ENCODE peak calls at places on chromosomes 6 and 20, in nine cellular contexts. F, P, D, Q, L, U, V, T and O are unnamed samples. For H3K4me1, the result is how much of the 10 kb centered on the place peaks cover.

GRCh38 chr20:12395404-12396159 is 477.9 kb downstream of the BTBD3 start:
- DNase-seq in F (no peak), P (no peak), D (peak), Q (no peak), L (no peak), U (no peak), V (no peak), T (no peak), O (no peak)

GRCh38 chr20:53399592-53400335 is 193.9 kb downstream of the ZNF217 start:
- DNase-seq in F (no peak), P (no peak), D (no peak), Q (no peak), L (no peak), U (no peak), V (no peak), T (no peak), O (no peak)

GRCh38 chr6:82072113-82072512 is 175.4 kb downstream of the IBTK start:
- DNase-seq in F (no peak), P (no peak), D (no peak), Q (no peak), L (no peak), U (no peak), V (no peak), T (no peak), O (no peak)

GRCh38 chr6:54717849-54718455 is 128.6 kb upstream of the FAM83B start:
- DNase-seq in F (peak), P (peak), D (peak), Q (peak), L (no peak), U (peak), V (no peak), T (peak), O (peak)

GRCh38 chr20:25364879-25365699 is 25.5 kb downstream of the ABHD12 start:
- DNase-seq in F (no peak), P (no peak), D (no peak), Q (no peak), L (no peak), U (no peak), V (no peak), T (no peak), O (no peak)

GRCh38 chr6:117536317-117536716 is 53.8 kb downstream of the DCBLD1 start:
- DNase-seq in F (no peak), P (no peak), D (peak), Q (no peak), L (no peak), U (no peak), V (no peak), T (no peak), O (no peak)

GRCh38 chr6:157770946-157771345 is 52.1 kb upstream of the SNX9 start:
- DNase-seq in F (no peak), P (no peak), D (no peak), Q (no peak), L (no peak), U (no peak), V (no peak), T (no peak), O (no peak)

GRCh38 chr6:92150560-92150959 is 1268.8 kb downstream of the EPHA7 start:
- DNase-seq in F (no peak), P (no peak), D (no peak), Q (no peak), L (no peak), U (no peak), V (no peak), T (no peak), O (no peak)

GRCh38 chr6:159693894-159694545 is 979 bp upstream of the SOD2 start:
- DNase-seq in F (peak), P (peak), D (peak), Q (no peak), L (no peak), U (peak), V (peak), T (no peak), O (peak)

GRCh38 chr6:134254118-134254517 is 63.8 kb downstream of the SGK1 start:
- DNase-seq in F (no peak), P (no peak), D (no peak), Q (no peak), L (no peak), U (no peak), V (no peak), T (no peak), O (no peak)

GRCh38 chr6:138086573-138087196 is 20.5 kb downstream of the PERP start:
- DNase-seq in F (no peak), P (no peak), D (no peak), Q (peak), L (no peak), U (peak), V (no peak), T (no peak), O (no peak)

GRCh38 chr20:60729119-60729900 is 522.8 kb upstream of the CDH4 start:
- DNase-seq in F (no peak), P (no peak), D (no peak), Q (no peak), L (no peak), U (no peak), V (no peak), T (no peak), O (no peak)

GRCh38 chr20:35571566-35571965 is 29.7 kb downstream of the ERGIC3 start:
- DNase-seq in F (no peak), P (no peak), D (no peak), Q (no peak), L (no peak), U (no peak), V (no peak), T (no peak), O (no peak)

GRCh38 chr6:53741417-53741816 is 53.4 kb upstream of the LRRC1 start:
- DNase-seq in F (no peak), P (no peak), D (peak), Q (no peak), L (no peak), U (no peak), V (no peak), T (no peak), O (no peak)

GRCh38 chr6:89597988-89598387 is 40.6 kb downstream of the LYRM2 start:
- DNase-seq in F (no peak), P (peak), D (peak), Q (peak), L (no peak), U (no peak), V (no peak), T (peak), O (no peak)

GRCh38 chr6:131950767-131951575 is at the start of gene CCN2:
- DNase-seq in F (peak), P (peak), D (peak), Q (peak), L (peak), U (peak), V (no peak), T (no peak), O (no peak)

GRCh38 chr6:52512199-52512598 is 64.7 kb downstream of the TRAM2 start:
- DNase-seq in F (peak), P (peak), D (peak), Q (peak), L (no peak), U (no peak), V (no peak), T (no peak), O (no peak)

GRCh38 chr20:43766395-43766794 is 39.6 kb upstream of the GTSF1L start:
- DNase-seq in F (no peak), P (no peak), D (no peak), Q (no peak), L (no peak), U (no peak), V (no peak), T (no peak), O (no peak)

GRCh38 chr20:61674688-61675087 is 391.0 kb downstream of the TAF4 start:
- DNase-seq in F (no peak), P (no peak), D (no peak), Q (no peak), L (no peak), U (no peak), V (no peak), T (no peak), O (no peak)

GRCh38 chr20:45946149-45946970 is 11.9 kb downstream of the PCIF1 start:
- DNase-seq in F (peak), P (peak), D (peak), Q (no peak), L (peak), U (no peak), V (no peak), T (no peak), O (no peak)

GRCh38 chr20:7497985-7498384 is 442.3 kb downstream of the HAO1 start:
- DNase-seq in F (no peak), P (no peak), D (peak), Q (peak), L (no peak), U (no peak), V (no peak), T (no peak), O (no peak)

GRCh38 chr20:34516874-34517542 is 786 bp downstream of the DYNLRB1 start:
- DNase-seq in F (peak), P (no peak), D (no peak), Q (no peak), L (peak), U (no peak), V (peak), T (peak), O (no peak)

GRCh38 chr20:38874460-38875169 is 51.6 kb upstream of the FAM83D start:
- DNase-seq in F (no peak), P (no peak), D (no peak), Q (no peak), L (no peak), U (no peak), V (peak), T (peak), O (no peak)

GRCh38 chr6:82818727-82819126 is 246.9 kb downstream of the UBE3D start:
- DNase-seq in F (no peak), P (no peak), D (peak), Q (no peak), L (no peak), U (no peak), V (no peak), T (no peak), O (no peak)

GRCh38 chr6:73511796-73512195 is 9.0 kb downstream of the EEF1A1 start:
- DNase-seq in F (peak), P (no peak), D (no peak), Q (no peak), L (no peak), U (no peak), V (no peak), T (no peak), O (no peak)

GRCh38 chr20:18094191-18094590 is 36.5 kb upstream of the OVOL2 start:
- DNase-seq in F (no peak), P (no peak), D (no peak), Q (no peak), L (no peak), U (no peak), V (no peak), T (no peak), O (no peak)
- H3K4me1 ChIP-seq in F (under half), P (under half), D (under half), Q (under half), L (under half), U (under half), V (under half), T (under half), O (under half)

GRCh38 chr6:35044771-35045275 is 96.3 kb downstream of the TCP11 start:
- DNase-seq in F (no peak), P (no peak), D (peak), Q (no peak), L (no peak), U (peak), V (no peak), T (no peak), O (no peak)
- H3K4me1 ChIP-seq in F (half or more), P (half or more), D (under half), Q (under half), L (half or more), U (under half), V (under half), T (under half), O (under half)

DNA sequence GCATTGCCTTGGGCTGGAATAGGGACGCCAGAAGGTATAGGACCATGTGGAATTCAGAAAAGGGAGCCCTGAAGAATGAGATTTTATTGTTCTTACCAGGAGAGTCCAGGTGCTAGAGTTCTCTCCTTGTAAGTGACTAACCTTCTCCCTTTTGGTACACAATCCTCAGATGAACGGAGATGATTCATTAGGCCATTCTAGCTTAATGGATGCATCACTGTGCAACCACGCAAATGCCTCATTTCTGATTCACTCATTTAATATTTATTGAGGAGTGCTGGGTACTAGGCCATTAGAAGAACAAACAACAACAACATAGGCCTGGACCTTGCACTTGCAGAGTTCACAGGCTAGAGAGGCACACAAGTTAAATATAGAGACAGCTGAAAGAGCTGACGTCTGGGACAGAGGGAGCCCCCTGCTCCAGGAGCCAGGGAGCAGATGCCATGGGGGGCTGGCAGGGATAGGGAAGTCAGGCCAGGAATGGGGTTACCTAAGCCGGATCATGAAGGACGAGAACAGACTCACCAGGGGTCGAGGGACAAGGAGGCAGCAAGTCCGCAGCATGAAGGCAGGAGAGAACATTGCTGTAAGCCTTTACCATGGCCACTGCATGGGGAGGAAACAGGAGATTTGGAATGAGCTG is 179.5 kb upstream of the AKAP12 start:
- DNase-seq in F (peak), P (no peak), D (peak), Q (peak), L (no peak), U (no peak), V (no peak), T (no peak), O (no peak)
- H3K4me1 ChIP-seq in F (under half), P (half or more), D (under half), Q (half or more), L (under half), U (under half), V (under half), T (under half), O (under half)

GRCh38 chr6:36751091-36751490 is 53.5 kb downstream of the RAB44 start:
- DNase-seq in F (no peak), P (no peak), D (no peak), Q (no peak), L (no peak), U (no peak), V (no peak), T (no peak), O (no peak)

GRCh38 chr6:36751833-36752186 is 54.2 kb downstream of the RAB44 start:
- DNase-seq in F (no peak), P (no peak), D (no peak), Q (no peak), L (no peak), U (no peak), V (no peak), T (no peak), O (no peak)

GRCh38 chr6:36752886-36753506 is 55.4 kb downstream of the RAB44 start:
- DNase-seq in F (peak), P (no peak), D (no peak), Q (no peak), L (peak), U (no peak), V (no peak), T (peak), O (no peak)

GRCh38 chr6:36753671-36754485 is 56.3 kb downstream of the RAB44 start:
- DNase-seq in F (no peak), P (no peak), D (no peak), Q (no peak), L (no peak), U (no peak), V (no peak), T (peak), O (no peak)

DNA sequence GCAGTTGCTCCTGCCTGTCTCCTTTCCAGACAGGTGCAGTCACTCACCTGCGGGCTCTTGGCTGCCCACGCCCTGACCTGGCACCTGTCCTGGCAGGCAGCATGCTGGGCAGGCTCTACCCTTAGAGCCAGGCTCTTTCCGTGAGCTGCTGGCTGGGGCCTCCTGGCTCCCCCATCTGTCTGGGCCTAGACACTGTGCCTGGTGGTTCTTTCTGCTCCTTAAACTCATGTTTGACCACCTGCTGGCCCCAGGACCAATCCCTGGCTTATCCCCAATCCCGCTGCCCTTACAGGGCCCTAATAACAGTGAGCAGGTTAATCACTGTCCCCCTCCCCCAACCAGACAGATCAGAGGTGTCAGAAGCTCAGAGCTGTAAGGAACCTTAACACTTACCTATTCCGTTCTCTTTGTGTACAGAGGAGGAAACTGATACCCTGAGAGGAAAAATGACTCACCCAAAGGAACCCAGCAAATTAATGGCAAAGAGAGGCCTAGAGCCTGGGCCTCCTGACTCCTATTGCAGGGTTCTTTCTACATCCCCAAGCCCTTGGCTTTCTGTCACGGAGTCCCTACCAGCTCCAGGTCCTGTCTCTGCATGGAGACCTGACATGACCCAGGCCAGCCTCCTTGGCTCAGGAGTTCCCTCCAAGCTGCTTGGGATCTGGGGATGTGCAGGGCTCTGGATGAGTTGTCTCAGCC is 54.7 kb downstream of the RAB44 start:
- DNase-seq in F (no peak), P (no peak), D (no peak), Q (no peak), L (no peak), U (no peak), V (no peak), T (peak), O (no peak)
- H3K4me1 ChIP-seq in F (under half), P (under half), D (under half), Q (under half), L (half or more), U (under half), V (under half), T (under half), O (under half)